ENCODE peak calls at places on chromosomes 7 and 10, in five cellular contexts. P is WERI-Rb-1, D is left ventricle myocardium superior, N is fibroblast of lung, X is NCI-H69. A is an unnamed sample.

GRCh38 chr7:151306860-151307259 is 34.8 kb upstream of the NUB1 start:
- DNase-seq in P (no peak), D (no peak), N (no peak), X (no peak), A (no peak)

GRCh38 chr10:103685880-103686669 is 169.3 kb downstream of the SH3PXD2A start:
- DNase-seq in P (peak; percentile 69), D (peak; percentile 87), N (peak; percentile 78), X (peak; percentile 68), A (peak; percentile 56)

GRCh38 chr10:99777918-99778716 is 4.3 kb upstream of the ABCC2 start:
- DNase-seq in P (no peak), D (no peak), N (no peak), X (no peak), A (peak; percentile 24)

GRCh38 chr10:32971536-32972091 is 13.6 kb upstream of the ITGB1 start:
- DNase-seq in P (no peak), D (no peak), N (no peak), X (peak; percentile 86), A (no peak)

GRCh38 chr10:87818505-87819273 is 663 bp upstream of the ATAD1 start:
- DNase-seq in P (peak; percentile 48), D (no peak), N (peak; percentile 8), X (peak; percentile 73), A (peak; percentile 44)

GRCh38 chr10:5665380-5666323 is 743 bp downstream of the ASB13 start:
- DNase-seq in P (no peak), D (peak; percentile 65), N (no peak), X (no peak), A (peak; percentile 5)

GRCh38 chr7:98679741-98680140 is 62.7 kb downstream of the NPTX2 start:
- DNase-seq in P (no peak), D (no peak), N (no peak), X (no peak), A (peak; percentile 59)

GRCh38 chr10:1002425-1003006 is 14.3 kb downstream of the GTPBP4 start:
- DNase-seq in P (no peak), D (no peak), N (peak; percentile 20), X (no peak), A (no peak)

GRCh38 chr7:1815051-1815481 is 145.0 kb downstream of the ELFN1 start:
- DNase-seq in P (peak; percentile 80), D (no peak), N (no peak), X (peak; percentile 55), A (peak; percentile 95)

GRCh38 chr10:51706225-51706624 is 6.8 kb upstream of the CSTF2T start:
- DNase-seq in P (no peak), D (peak; percentile 71), N (peak; percentile 98), X (no peak), A (peak; percentile 10)

GRCh38 chr7:20784311-20785210 is 2.1 kb downstream of the SP8 start:
- DNase-seq in P (peak; percentile 46), D (no peak), N (no peak), X (peak; percentile 76), A (no peak)

GRCh38 chr10:11741608-11742007 is 574 bp upstream of the ECHDC3 start:
- DNase-seq in P (no peak), D (no peak), N (no peak), X (no peak), A (no peak)

GRCh38 chr10:70498970-70499828 is 20.6 kb downstream of the PALD1 start:
- DNase-seq in P (no peak), D (no peak), N (no peak), X (no peak), A (no peak)

GRCh38 chr10:133396035-133396624 is 2.2 kb downstream of the MTG1 start:
- DNase-seq in P (no peak), D (no peak), N (no peak), X (no peak), A (no peak)

GRCh38 chr10:19767876-19768275 is 48.4 kb upstream of the PLXDC2 start:
- DNase-seq in P (peak; percentile 7), D (no peak), N (no peak), X (no peak), A (no peak)

GRCh38 chr7:133781481-133782090 is 345.6 kb upstream of the LRGUK start:
- DNase-seq in P (peak; percentile 21), D (no peak), N (no peak), X (peak; percentile 84), A (no peak)

GRCh38 chr10:115654961-115655360 is 561.8 kb downstream of the ATRNL1 start:
- DNase-seq in P (no peak), D (no peak), N (peak; percentile 4), X (no peak), A (peak; percentile 65)

GRCh38 chr7:37481154-37481553 is 32.5 kb upstream of the ELMO1 start:
- DNase-seq in P (no peak), D (no peak), N (no peak), X (no peak), A (no peak)

GRCh38 chr10:110398419-110399162 is 93.9 kb upstream of the SMNDC1 start:
- DNase-seq in P (peak; percentile 68), D (no peak), N (peak; percentile 97), X (peak; percentile 5), A (peak; percentile 99)

GRCh38 chr7:25196132-25196896 is 32.0 kb downstream of the NPVF start:
- DNase-seq in P (no peak), D (no peak), N (peak; percentile 5), X (no peak), A (no peak)

A was measured in LHCN-M2.